ENCODE peak calls at places on chromosomes 5 and 9, in eight cellular contexts. S is psoas muscle; M is HT-29; T is NCI-H2029; Y is CD8-positive, alpha-beta memory T cell; U is B cell; V is type B pancreatic cell; X is mesenchymal stem cell. K is an unnamed sample.

GRCh38 chr9:108257387-108257786 is 598.4 kb downstream of the ACTL7B start:
- DNase-seq in Y (no peak), S (no peak), X (peak), V (no peak), U (no peak), T (no peak), M (no peak), K (no peak)

GRCh38 chr9:800561-800960 is 40.9 kb upstream of the DMRT1 start:
- DNase-seq in Y (no peak), T (no peak), V (no peak), U (no peak), S (no peak), X (no peak), M (no peak), K (no peak)

GRCh38 chr5:89929834-89930233 is 479.7 kb downstream of the CETN3 start:
- DNase-seq in Y (no peak), X (peak), V (no peak), M (no peak), T (no peak), U (no peak), S (no peak), K (peak)

GRCh38 chr5:54552446-54552845 is 34.9 kb downstream of the SNX18 start:
- DNase-seq in U (no peak), S (no peak), Y (no peak), M (no peak), T (no peak), V (no peak), X (no peak), K (no peak)

GRCh38 chr5:112283943-112284342 is 135.1 kb downstream of the EPB41L4A start:
- DNase-seq in Y (no peak), V (no peak), T (peak), U (no peak), S (no peak), M (no peak), X (no peak), K (no peak)

GRCh38 chr9:96232539-96233241 is 69.3 kb downstream of the HSD17B3 start:
- DNase-seq in Y (peak), V (no peak), X (peak), T (peak), S (peak), M (peak), U (no peak), K (peak)

GRCh38 chr9:72932669-72933068 is 20.2 kb downstream of the ALDH1A1 start:
- DNase-seq in U (no peak), V (no peak), S (no peak), X (peak), M (no peak), Y (no peak), T (no peak), K (peak)

GRCh38 chr5:14581891-14582796 is 552 bp downstream of the OTULINL start:
- DNase-seq in X (peak), U (peak), S (peak), M (peak), T (peak), Y (peak), V (peak), K (no peak)

GRCh38 chr5:145777445-145778063 is 57.6 kb downstream of the PRELID2 start:
- DNase-seq in Y (no peak), M (no peak), X (no peak), T (no peak), S (no peak), U (no peak), V (no peak), K (no peak)

GRCh38 chr5:136012041-136012804 is 16.6 kb upstream of the TGFBI start:
- DNase-seq in S (no peak), V (no peak), Y (no peak), U (no peak), T (no peak), M (peak), X (peak), K (peak)

GRCh38 chr9:116806075-116806474 is 119.0 kb downstream of the TRIM32 start:
- DNase-seq in X (peak), M (peak), U (no peak), S (no peak), V (no peak), T (no peak), Y (no peak), K (peak)

GRCh38 chr5:4480528-4481404 is 659.4 kb upstream of the ADAMTS16 start:
- DNase-seq in X (no peak), T (peak), M (no peak), S (no peak), U (no peak), V (no peak), Y (no peak), K (no peak)

GRCh38 chr5:64156276-64156675 is 9.4 kb upstream of the RNF180 start:
- DNase-seq in T (no peak), U (no peak), M (no peak), V (no peak), Y (no peak), X (no peak), S (no peak), K (no peak)

GRCh38 chr5:1435369-1435768 is 9.9 kb downstream of the SLC6A3 start:
- DNase-seq in V (no peak), M (no peak), Y (no peak), X (no peak), U (no peak), S (no peak), T (no peak), K (no peak)

GRCh38 chr5:135179308-135179980 is 145.4 kb upstream of the PITX1 start:
- DNase-seq in M (no peak), S (no peak), T (peak), Y (no peak), V (no peak), X (no peak), U (no peak), K (no peak)

GRCh38 chr5:138927979-138928378 is 52.8 kb upstream of the LRRTM2 start:
- DNase-seq in X (no peak), V (no peak), U (no peak), M (no peak), Y (no peak), T (peak), S (peak), K (peak)

GRCh38 chr5:93006915-93007314 is 574.1 kb downstream of the NR2F1-AS1 start:
- DNase-seq in X (peak), S (no peak), V (no peak), M (no peak), T (no peak), Y (no peak), U (no peak), K (no peak)